ENCODE peak calls at places on chromosomes 6 and 20, in five cellular contexts. One of them, this sample, is unnamed.

GRCh38 chr6:155026366-155027045 is 31.4 kb downstream of the TIAM2 start:
- DNase-seq in nephron progenitor cell: no peak
- DNase-seq in astrocyte of the spinal cord: peak
- DNase-seq in stomach: peak
- DNase-seq in GM13976: no peak
- DNase-seq in this sample: no peak

GRCh38 chr6:47690791-47691190 is 7.6 kb upstream of the ADGRF4 start:
- DNase-seq in GM13976: no peak
- DNase-seq in stomach: no peak
- DNase-seq in nephron progenitor cell: no peak
- DNase-seq in astrocyte of the spinal cord: no peak
- DNase-seq in this sample: no peak

GRCh38 chr20:40339661-40340449 is 349.2 kb downstream of the MAFB start:
- DNase-seq in stomach: no peak
- DNase-seq in astrocyte of the spinal cord: no peak
- DNase-seq in GM13976: no peak
- DNase-seq in nephron progenitor cell: no peak
- DNase-seq in this sample: no peak

GRCh38 chr6:118307581-118307980 is 240.5 kb upstream of the PLN start:
- DNase-seq in GM13976: no peak
- DNase-seq in nephron progenitor cell: no peak
- DNase-seq in astrocyte of the spinal cord: no peak
- DNase-seq in stomach: no peak
- DNase-seq in this sample: no peak

GRCh38 chr6:35084511-35085203 is 56.5 kb downstream of the TCP11 start:
- DNase-seq in GM13976: peak
- DNase-seq in stomach: no peak
- DNase-seq in nephron progenitor cell: no peak
- DNase-seq in astrocyte of the spinal cord: no peak
- DNase-seq in this sample: no peak

GRCh38 chr6:157486632-157487031 is 105.6 kb downstream of the ZDHHC14 start:
- DNase-seq in nephron progenitor cell: no peak
- DNase-seq in astrocyte of the spinal cord: no peak
- DNase-seq in stomach: no peak
- DNase-seq in GM13976: no peak
- DNase-seq in this sample: no peak

GRCh38 chr6:13044896-13045295 is 283.4 kb downstream of the TBC1D7 start:
- DNase-seq in astrocyte of the spinal cord: no peak
- DNase-seq in GM13976: no peak
- DNase-seq in nephron progenitor cell: no peak
- DNase-seq in stomach: no peak
- DNase-seq in this sample: no peak

GRCh38 chr6:1820714-1821113 is 211.0 kb downstream of the FOXC1 start:
- DNase-seq in nephron progenitor cell: no peak
- DNase-seq in stomach: no peak
- DNase-seq in astrocyte of the spinal cord: no peak
- DNase-seq in GM13976: no peak
- DNase-seq in this sample: no peak

GRCh38 chr6:68778356-68779020 is 143.4 kb downstream of the ADGRB3 start:
- DNase-seq in astrocyte of the spinal cord: peak
- DNase-seq in GM13976: no peak
- DNase-seq in stomach: no peak
- DNase-seq in nephron progenitor cell: peak
- DNase-seq in this sample: peak

GRCh38 chr20:49579874-49580817 is 12.2 kb upstream of the PTGIS start:
- DNase-seq in nephron progenitor cell: no peak
- DNase-seq in astrocyte of the spinal cord: peak
- DNase-seq in GM13976: no peak
- DNase-seq in stomach: no peak
- DNase-seq in this sample: no peak

GRCh38 chr6:11258260-11259237 is 26.1 kb upstream of the NEDD9 start:
- DNase-seq in astrocyte of the spinal cord: peak
- DNase-seq in stomach: no peak
- DNase-seq in GM13976: no peak
- DNase-seq in nephron progenitor cell: no peak
- DNase-seq in this sample: no peak

GRCh38 chr6:170524188-170524535 is 28.9 kb downstream of the PSMB1 start:
- DNase-seq in nephron progenitor cell: no peak
- DNase-seq in GM13976: no peak
- DNase-seq in astrocyte of the spinal cord: no peak
- DNase-seq in stomach: no peak
- DNase-seq in this sample: peak

GRCh38 chr6:34528996-34529664 is 27.0 kb downstream of the SPDEF start:
- DNase-seq in GM13976: no peak
- DNase-seq in stomach: no peak
- DNase-seq in nephron progenitor cell: no peak
- DNase-seq in astrocyte of the spinal cord: no peak
- DNase-seq in this sample: no peak

GRCh38 chr6:37784585-37784967 is 35.0 kb upstream of the ZFAND3 start:
- DNase-seq in nephron progenitor cell: no peak
- DNase-seq in astrocyte of the spinal cord: no peak
- DNase-seq in GM13976: no peak
- DNase-seq in stomach: no peak
- DNase-seq in this sample: no peak

GRCh38 chr6:133337312-133337711 is 96.2 kb downstream of the EYA4 start:
- DNase-seq in astrocyte of the spinal cord: no peak
- DNase-seq in nephron progenitor cell: no peak
- DNase-seq in GM13976: no peak
- DNase-seq in stomach: no peak
- DNase-seq in this sample: no peak

DNA sequence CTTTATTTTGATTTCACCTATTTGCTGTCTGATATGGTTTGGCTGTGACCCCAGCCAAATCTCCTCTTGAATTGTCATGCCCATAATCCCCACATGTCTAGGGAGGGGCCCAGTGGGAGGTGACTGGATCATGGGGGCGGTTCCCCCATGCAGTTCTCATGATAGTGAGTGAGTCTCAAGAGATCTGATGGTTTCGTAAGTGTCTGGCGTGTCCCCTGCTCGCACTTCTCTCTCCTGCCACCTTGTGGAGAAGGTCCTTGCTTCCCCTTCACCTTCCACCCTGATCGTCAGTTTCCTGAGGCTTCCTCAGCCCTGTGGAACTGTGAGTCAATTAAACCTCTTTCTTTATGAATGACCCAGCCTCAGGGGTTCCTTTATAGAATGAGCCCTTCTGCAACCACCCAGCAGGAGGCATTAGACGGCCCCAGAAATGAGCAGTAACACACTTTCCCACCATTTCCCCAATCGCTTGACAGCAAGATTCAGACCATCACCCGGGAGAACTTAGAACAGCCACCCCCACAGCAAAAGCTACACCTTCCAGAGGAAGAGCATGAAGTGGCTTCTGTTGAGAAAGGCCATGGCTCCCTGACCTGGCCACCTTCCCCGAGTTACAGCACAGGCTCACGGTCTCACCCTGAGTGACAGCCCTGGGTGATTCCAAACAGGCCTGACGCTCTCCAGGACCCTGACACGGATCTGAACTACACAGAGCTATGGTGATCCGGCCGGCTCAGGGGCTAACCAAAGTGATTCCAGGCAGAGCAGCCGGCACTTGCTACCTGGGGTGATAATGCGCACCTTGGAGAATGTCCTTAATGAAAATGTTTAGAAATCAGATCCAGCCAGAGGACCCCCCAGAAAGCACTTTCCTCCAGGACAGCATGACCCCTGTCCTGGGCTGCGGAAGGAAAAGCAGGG is 131.2 kb upstream of the CDH4 start:
- DNase-seq in astrocyte of the spinal cord: peak
- DNase-seq in stomach: no peak
- DNase-seq in GM13976: no peak
- DNase-seq in nephron progenitor cell: peak
- DNase-seq in this sample: peak
- TF ChIP-seq CTCF in astrocyte of the spinal cord: peak
- TF ChIP-seq CTCF in stomach: no peak
- TF ChIP-seq CTCF in GM13976: no peak
- TF ChIP-seq CTCF in nephron progenitor cell: peak
- TF ChIP-seq CTCF in this sample: peak

GRCh38 chr6:56953597-56954388 is 1.1 kb upstream of the BEND6 start:
- DNase-seq in astrocyte of the spinal cord: no peak
- DNase-seq in stomach: no peak
- DNase-seq in GM13976: peak
- DNase-seq in nephron progenitor cell: no peak
- DNase-seq in this sample: peak
- TF ChIP-seq CTCF in astrocyte of the spinal cord: no peak
- TF ChIP-seq CTCF in stomach: no peak
- TF ChIP-seq CTCF in GM13976: no peak
- TF ChIP-seq CTCF in nephron progenitor cell: no peak
- TF ChIP-seq CTCF in this sample: no peak

GRCh38 chr6:168355716-168356522 is 36.3 kb upstream of the DACT2 start:
- DNase-seq in GM13976: no peak
- DNase-seq in astrocyte of the spinal cord: no peak
- DNase-seq in stomach: peak
- DNase-seq in nephron progenitor cell: peak
- DNase-seq in this sample: peak
- TF ChIP-seq CTCF in GM13976: no peak
- TF ChIP-seq CTCF in astrocyte of the spinal cord: peak
- TF ChIP-seq CTCF in stomach: peak
- TF ChIP-seq CTCF in nephron progenitor cell: peak
- TF ChIP-seq CTCF in this sample: peak

GRCh38 chr20:60358101-60358500 is 399.9 kb downstream of the CDH26 start:
- DNase-seq in nephron progenitor cell: no peak
- DNase-seq in stomach: no peak
- DNase-seq in astrocyte of the spinal cord: no peak
- DNase-seq in GM13976: no peak
- DNase-seq in this sample: no peak
- TF ChIP-seq CTCF in nephron progenitor cell: no peak
- TF ChIP-seq CTCF in stomach: no peak
- TF ChIP-seq CTCF in astrocyte of the spinal cord: no peak
- TF ChIP-seq CTCF in GM13976: no peak
- TF ChIP-seq CTCF in this sample: no peak

GRCh38 chr20:31937820-31938219 is 14.0 kb downstream of the PDRG1 start:
- DNase-seq in nephron progenitor cell: no peak
- DNase-seq in astrocyte of the spinal cord: no peak
- DNase-seq in stomach: no peak
- DNase-seq in GM13976: no peak
- DNase-seq in this sample: no peak

GRCh38 chr20:31933698-31934097 is 18.1 kb downstream of the PDRG1 start:
- DNase-seq in GM13976: no peak
- DNase-seq in astrocyte of the spinal cord: no peak
- DNase-seq in nephron progenitor cell: no peak
- DNase-seq in stomach: no peak
- DNase-seq in this sample: peak

GRCh38 chr20:31934491-31934890 is 17.4 kb downstream of the PDRG1 start:
- DNase-seq in stomach: no peak
- DNase-seq in astrocyte of the spinal cord: no peak
- DNase-seq in GM13976: no peak
- DNase-seq in nephron progenitor cell: no peak
- DNase-seq in this sample: peak

GRCh38 chr20:31936430-31936829 is 15.4 kb downstream of the PDRG1 start:
- DNase-seq in nephron progenitor cell: no peak
- DNase-seq in GM13976: no peak
- DNase-seq in stomach: no peak
- DNase-seq in astrocyte of the spinal cord: no peak
- DNase-seq in this sample: peak

GRCh38 chr20:31934968-31935764 is 16.7 kb downstream of the PDRG1 start:
- DNase-seq in GM13976: no peak
- DNase-seq in astrocyte of the spinal cord: no peak
- DNase-seq in nephron progenitor cell: no peak
- DNase-seq in stomach: no peak
- DNase-seq in this sample: peak
- TF ChIP-seq CTCF in GM13976: no peak
- TF ChIP-seq CTCF in astrocyte of the spinal cord: peak
- TF ChIP-seq CTCF in nephron progenitor cell: peak
- TF ChIP-seq CTCF in stomach: no peak
- TF ChIP-seq CTCF in this sample: peak

GRCh38 chr20:4154958-4155411 is 139.6 kb upstream of the RNF24 start:
- DNase-seq in astrocyte of the spinal cord: no peak
- DNase-seq in GM13976: no peak
- DNase-seq in nephron progenitor cell: no peak
- DNase-seq in stomach: peak
- DNase-seq in this sample: no peak
- TF ChIP-seq CTCF in astrocyte of the spinal cord: no peak
- TF ChIP-seq CTCF in GM13976: no peak
- TF ChIP-seq CTCF in nephron progenitor cell: no peak
- TF ChIP-seq CTCF in stomach: no peak
- TF ChIP-seq CTCF in this sample: no peak

DNA sequence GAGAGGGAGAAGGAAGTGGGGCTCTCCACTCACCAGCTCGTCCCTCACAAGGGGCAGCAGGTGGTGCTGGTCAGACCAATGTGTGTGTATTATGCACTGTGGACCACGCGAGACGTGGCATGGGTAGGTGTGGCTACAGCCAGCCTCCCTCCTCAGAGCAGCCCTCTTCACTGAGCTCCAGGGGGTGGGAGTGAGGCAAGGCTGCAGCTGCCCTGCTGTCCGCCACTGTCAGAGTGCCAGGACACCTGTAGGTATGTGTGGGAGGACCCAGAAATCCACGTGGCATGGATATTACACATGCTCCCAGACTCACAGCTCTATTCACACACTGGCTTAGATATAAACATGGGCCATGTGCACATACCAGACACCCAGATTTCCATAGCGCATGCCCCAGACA is 90.3 kb downstream of the VEGFA start:
- DNase-seq in astrocyte of the spinal cord: no peak
- DNase-seq in stomach: no peak
- DNase-seq in GM13976: no peak
- DNase-seq in nephron progenitor cell: no peak
- DNase-seq in this sample: no peak
- TF ChIP-seq CTCF in astrocyte of the spinal cord: no peak
- TF ChIP-seq CTCF in stomach: no peak
- TF ChIP-seq CTCF in GM13976: no peak
- TF ChIP-seq CTCF in nephron progenitor cell: no peak
- TF ChIP-seq CTCF in this sample: no peak

GRCh38 chr6:114304304-114304887 is 38.4 kb downstream of the HS3ST5 start:
- DNase-seq in GM13976: no peak
- DNase-seq in astrocyte of the spinal cord: peak
- DNase-seq in nephron progenitor cell: no peak
- DNase-seq in stomach: no peak
- DNase-seq in this sample: no peak
- TF ChIP-seq CTCF in GM13976: no peak
- TF ChIP-seq CTCF in astrocyte of the spinal cord: peak
- TF ChIP-seq CTCF in nephron progenitor cell: peak
- TF ChIP-seq CTCF in stomach: no peak
- TF ChIP-seq CTCF in this sample: peak